ENCODE peak calls at places on chromosomes 2 and 18, in nine cellular contexts. V, B, Y, S, X, W, P, M and C are unnamed samples.

GRCh38 chr2:12824771-12825363 is 108.1 kb downstream of the TRIB2 start:
- DNase-seq in S (peak; percentile 83), M (peak; percentile 21), B (no peak), X (no peak), V (peak; percentile 38), P (no peak), Y (no peak), W (no peak), C (no peak)

GRCh38 chr2:235510305-235510704 is 16.5 kb downstream of the AGAP1 start:
- DNase-seq in M (no peak), V (no peak), B (no peak), S (no peak), W (no peak), P (no peak), X (no peak), Y (no peak), C (no peak)

GRCh38 chr2:241539616-241540374 is 18.8 kb upstream of the BOK start:
- DNase-seq in S (no peak), V (no peak), X (no peak), W (no peak), Y (no peak), M (no peak), B (no peak), P (no peak), C (no peak)

GRCh38 chr2:24203787-24204150 is 28.9 kb downstream of the FAM228A start:
- DNase-seq in M (no peak), V (no peak), P (no peak), B (no peak), S (no peak), Y (no peak), W (no peak), X (no peak), C (no peak)

GRCh38 chr18:36776650-36777049 is 52.2 kb downstream of the TPGS2 start:
- DNase-seq in V (no peak), M (no peak), B (no peak), S (no peak), W (no peak), Y (no peak), X (no peak), P (no peak), C (no peak)

GRCh38 chr2:205407984-205408383 is 274.3 kb upstream of the NRP2 start:
- DNase-seq in S (no peak), X (no peak), Y (no peak), M (peak; percentile 84), B (no peak), V (peak; percentile 22), W (no peak), P (no peak), C (no peak)

GRCh38 chr2:23132000-23132399 is 253.0 kb upstream of the KLHL29 start:
- DNase-seq in V (no peak), X (no peak), P (no peak), S (no peak), Y (no peak), W (no peak), B (no peak), M (no peak), C (no peak)

GRCh38 chr18:55422456-55423185 is 165.4 kb downstream of the TCF4 start:
- DNase-seq in S (no peak), P (no peak), B (no peak), M (peak; percentile 36), W (no peak), V (peak; percentile 71), Y (peak; percentile 36), X (no peak), C (no peak)

GRCh38 chr2:67726416-67726815 is 329.3 kb downstream of the ETAA1 start:
- DNase-seq in S (no peak), Y (no peak), X (no peak), B (no peak), W (no peak), V (no peak), M (no peak), P (no peak), C (no peak)

GRCh38 chr2:40093036-40093673 is 314.1 kb upstream of the THUMPD2 start:
- DNase-seq in Y (no peak), M (peak; percentile 70), X (no peak), B (no peak), P (no peak), V (peak; percentile 43), S (no peak), W (no peak), C (no peak)

GRCh38 chr2:232494542-232494941 is 6.9 kb upstream of the ECEL1 start:
- DNase-seq in Y (no peak), W (no peak), B (no peak), P (no peak), V (no peak), M (no peak), X (no peak), S (no peak), C (no peak)

GRCh38 chr2:64950226-64951160 is 38.7 kb upstream of the SLC1A4 start:
- DNase-seq in V (peak; percentile 12), Y (no peak), B (no peak), P (peak; percentile 48), W (no peak), S (no peak), M (peak; percentile 64), X (no peak), C (no peak)

GRCh38 chr18:199768-200167 is 41.4 kb downstream of the USP14 start:
- DNase-seq in V (no peak), M (no peak), S (no peak), X (no peak), B (no peak), W (no peak), P (no peak), Y (no peak), C (no peak)
- TF ChIP-seq CTCF in V (no peak), M (no peak), S (no peak), X (no peak), B (no peak), W (no peak), P (no peak), Y (no peak), C (no peak)

GRCh38 chr2:174138161-174138560 is 110.2 kb downstream of the OLA1 start:
- DNase-seq in S (no peak), X (no peak), B (no peak), M (peak; percentile 24), P (no peak), Y (no peak), V (peak; percentile 42), W (no peak), C (peak; percentile 5)
- TF ChIP-seq CTCF in S (no peak), X (no peak), B (peak; percentile 45), M (peak; percentile 52), P (no peak), Y (no peak), V (peak; percentile 30), W (peak; percentile 20), C (peak; percentile 11)

GRCh38 chr2:110999626-111000025 is 121.1 kb upstream of the BCL2L11 start:
- DNase-seq in W (no peak), B (no peak), M (no peak), S (no peak), Y (no peak), P (no peak), V (no peak), X (no peak), C (no peak)
- TF ChIP-seq CTCF in W (no peak), B (no peak), M (no peak), S (no peak), Y (no peak), P (no peak), V (no peak), X (no peak), C (no peak)

DNA sequence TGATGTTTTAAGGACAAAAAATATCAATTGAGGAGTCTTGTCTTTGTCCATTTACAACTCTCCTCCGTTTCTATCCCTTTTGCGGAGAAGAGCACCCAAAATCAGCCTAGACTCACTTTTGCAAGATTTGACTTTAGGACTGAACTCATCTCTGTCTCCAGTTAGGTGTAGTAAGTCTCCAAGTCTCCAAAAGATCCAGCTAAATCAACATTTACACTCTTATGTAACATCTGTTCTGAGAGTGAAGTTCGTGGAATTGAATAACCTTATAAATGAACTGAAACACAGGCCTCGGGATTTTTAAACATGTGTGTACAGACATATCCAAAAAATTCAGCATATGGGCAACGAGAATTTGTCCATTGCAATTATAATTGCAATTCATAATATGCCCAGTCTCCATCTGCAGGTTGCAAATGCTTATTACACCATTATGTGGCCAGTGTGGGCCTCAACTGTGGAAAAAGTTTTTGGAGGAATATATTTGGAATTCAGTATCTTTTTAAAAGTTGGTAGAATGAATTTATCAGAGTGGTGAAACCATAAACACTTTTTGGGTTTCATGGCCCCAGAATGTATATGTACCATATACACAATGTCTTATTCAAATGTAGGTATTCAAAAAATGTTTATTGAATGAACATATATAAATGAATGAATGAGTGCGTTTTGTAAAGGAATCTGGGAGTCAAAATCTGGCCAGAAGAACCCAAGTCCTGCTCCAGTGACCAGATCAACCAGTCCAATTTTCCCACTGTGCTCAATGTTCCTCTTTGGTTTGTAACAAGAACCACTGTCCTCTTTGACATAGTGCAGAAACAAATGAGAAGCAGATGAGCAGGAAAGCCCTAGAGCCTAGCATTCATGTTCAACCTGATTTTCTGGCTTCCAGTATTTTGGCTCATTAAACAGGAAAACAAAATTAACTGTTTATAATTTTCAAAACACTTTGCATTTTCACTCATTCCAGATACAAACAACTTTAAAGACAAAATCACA is 23.5 kb downstream of the FAM124B start:
- DNase-seq in B (no peak), V (no peak), Y (no peak), X (no peak), W (no peak), S (no peak), P (no peak), M (no peak), C (no peak)
- TF ChIP-seq CTCF in B (peak; percentile 45), V (peak; percentile 33), Y (no peak), X (no peak), W (no peak), S (no peak), P (no peak), M (peak; percentile 24), C (no peak)